ENCODE peak calls at places on chromosomes 5 and 9, in eight cellular contexts. J is A673, P is psoas muscle, E is aorta, X is OCI-LY7, V is left ventricle myocardium inferior, C is hepatocyte, R is mesenchymal stem cell. L is an unnamed sample. For H3K4me1, the result is how much of the 10 kb centered on the place peaks cover.

GRCh38 chr9:41229408-41230401 is 40.6 kb upstream of the ZNG1F start:
- DNase-seq in J (peak), P (no peak), E (peak), X (peak), V (no peak), C (peak), R (peak), L (peak)

GRCh38 chr5:140075371-140075770 is 32.3 kb upstream of the NRG2 start:
- DNase-seq in J (peak), P (no peak), E (no peak), X (peak), V (no peak), C (no peak), R (no peak), L (no peak)

GRCh38 chr9:133535285-133535877 is 877 bp downstream of the ADAMTSL2 start:
- DNase-seq in J (no peak), P (no peak), E (no peak), X (no peak), V (no peak), C (no peak), R (no peak), L (no peak)

GRCh38 chr5:141412853-141413539 is at the start of gene PCDHGA10:
- DNase-seq in J (peak), P (peak), E (no peak), X (peak), V (no peak), C (peak), R (peak), L (peak)

GRCh38 chr9:84573098-84573497 is 96.4 kb upstream of the NTRK2 start:
- DNase-seq in J (no peak), P (no peak), E (no peak), X (no peak), V (no peak), C (peak), R (no peak), L (no peak)

GRCh38 chr5:139167533-139167932 is 30.6 kb downstream of the SIL1 start:
- DNase-seq in J (no peak), P (no peak), E (no peak), X (no peak), V (no peak), C (no peak), R (no peak), L (no peak)

GRCh38 chr5:148970228-148970627 is 92.6 kb downstream of the SH3TC2 start:
- DNase-seq in J (no peak), P (no peak), E (peak), X (no peak), V (no peak), C (no peak), R (no peak), L (no peak)

GRCh38 chr5:172841258-172841657 is 7.2 kb downstream of the ERGIC1 start:
- DNase-seq in J (no peak), P (no peak), E (no peak), X (no peak), V (no peak), C (no peak), R (no peak), L (no peak)

GRCh38 chr5:65647941-65648340 is 23.1 kb downstream of the SHLD3 start:
- DNase-seq in J (no peak), P (no peak), E (no peak), X (no peak), V (no peak), C (no peak), R (no peak), L (no peak)

GRCh38 chr5:102589661-102590060 is 90.9 kb upstream of the SLCO6A1 start:
- DNase-seq in J (no peak), P (no peak), E (no peak), X (no peak), V (no peak), C (no peak), R (no peak), L (no peak)

GRCh38 chr9:93329632-93330286 is 121.7 kb upstream of the FAM120A start:
- DNase-seq in J (no peak), P (no peak), E (no peak), X (no peak), V (no peak), C (no peak), R (no peak), L (peak)

GRCh38 chr9:107949058-107949457 is 459.5 kb upstream of the KLF4 start:
- DNase-seq in J (no peak), P (no peak), E (no peak), X (no peak), V (no peak), C (no peak), R (no peak), L (no peak)

GRCh38 chr5:61277190-61277589 is 54.9 kb upstream of the ZSWIM6 start:
- DNase-seq in J (peak), P (no peak), E (no peak), X (no peak), V (no peak), C (no peak), R (peak), L (no peak)

GRCh38 chr5:317086-317811 is 4.3 kb upstream of the AHRR start:
- DNase-seq in J (peak), P (no peak), E (peak), X (peak), V (no peak), C (peak), R (peak), L (peak)

GRCh38 chr5:160039810-160040470 is 31.0 kb downstream of the TTC1 start:
- DNase-seq in J (no peak), P (no peak), E (no peak), X (no peak), V (no peak), C (peak), R (peak), L (no peak)

GRCh38 chr5:102863764-102864560 is 108.9 kb downstream of the PAM start:
- DNase-seq in J (no peak), P (no peak), E (no peak), X (no peak), V (no peak), C (no peak), R (peak), L (no peak)

GRCh38 chr5:43182421-43182820 is 9.6 kb upstream of the NIM1K start:
- DNase-seq in J (no peak), P (no peak), E (no peak), X (no peak), V (no peak), C (no peak), R (no peak), L (no peak)

GRCh38 chr5:139638736-139639618 is 9.2 kb upstream of the CXXC5 start:
- DNase-seq in J (peak), P (peak), E (no peak), X (peak), V (no peak), C (peak), R (no peak), L (peak)

GRCh38 chr5:178327446-178327845 is 94.8 kb upstream of the PHYKPL start:
- DNase-seq in J (no peak), P (no peak), E (peak), X (no peak), V (no peak), C (no peak), R (no peak), L (no peak)

GRCh38 chr5:130836729-130837660 is 328.1 kb downstream of the HINT1 start:
- DNase-seq in J (peak), P (no peak), E (no peak), X (no peak), V (no peak), C (no peak), R (peak), L (peak)

GRCh38 chr9:121700165-121700830 is 48.9 kb downstream of the DAB2IP start:
- DNase-seq in J (no peak), P (peak), E (peak), X (peak), V (peak), C (peak), R (peak), L (no peak)

GRCh38 chr5:159451197-159452052 is 121.1 kb upstream of the IL12B start:
- DNase-seq in J (no peak), P (no peak), E (peak), X (no peak), V (no peak), C (peak), R (peak), L (no peak)

GRCh38 chr5:132190161-132190817 is 37.4 kb downstream of the P4HA2 start:
- DNase-seq in J (peak), P (no peak), E (no peak), X (peak), V (no peak), C (peak), R (peak), L (peak)

GRCh38 chr5:180970336-180970735 is 18.3 kb upstream of the BTNL3 start:
- DNase-seq in J (no peak), P (no peak), E (no peak), X (no peak), V (no peak), C (no peak), R (no peak), L (no peak)

GRCh38 chr5:179716286-179716685 is 16.3 kb upstream of the MAML1 start:
- DNase-seq in J (no peak), P (no peak), E (no peak), X (no peak), V (no peak), C (no peak), R (no peak), L (no peak)

GRCh38 chr9:92737611-92738299 is 26.9 kb downstream of the BICD2 start:
- DNase-seq in J (no peak), P (no peak), E (no peak), X (no peak), V (no peak), C (no peak), R (no peak), L (no peak)

GRCh38 chr9:79768199-79768598 is 196.4 kb downstream of the TLE4 start:
- DNase-seq in J (no peak), P (no peak), E (no peak), X (no peak), V (no peak), C (no peak), R (peak), L (no peak)

GRCh38 chr9:38063363-38063707 is 5.7 kb downstream of the SHB start:
- DNase-seq in J (no peak), P (no peak), E (no peak), X (no peak), V (no peak), C (no peak), R (peak), L (no peak)

GRCh38 chr9:1005043-1005667 is 28.7 kb downstream of the DMRT3 start:
- DNase-seq in J (peak), P (no peak), E (no peak), X (peak), V (no peak), C (peak), R (peak), L (peak)

GRCh38 chr5:103690676-103691075 is 128.1 kb upstream of the NUDT12 start:
- DNase-seq in J (no peak), P (no peak), E (no peak), X (no peak), V (no peak), C (no peak), R (no peak), L (no peak)

GRCh38 chr9:16899611-16900010 is 29.1 kb upstream of the BNC2 start:
- DNase-seq in J (no peak), P (no peak), E (no peak), X (no peak), V (no peak), C (no peak), R (peak), L (no peak)

GRCh38 chr9:130054820-130055219 is 1.1 kb downstream of the GPR107 start:
- DNase-seq in J (no peak), P (no peak), E (no peak), X (no peak), V (no peak), C (no peak), R (no peak), L (no peak)

GRCh38 chr5:156529902-156530301 is 202.9 kb downstream of the SGCD start:
- DNase-seq in J (no peak), P (no peak), E (no peak), X (no peak), V (no peak), C (no peak), R (peak), L (no peak)

GRCh38 chr9:129139233-129139992 is 28.2 kb downstream of the PTPA start:
- DNase-seq in J (peak), P (peak), E (peak), X (peak), V (peak), C (peak), R (peak), L (peak)

GRCh38 chr5:133406632-133407276 is 205.6 kb downstream of the FSTL4 start:
- DNase-seq in J (no peak), P (no peak), E (no peak), X (no peak), V (no peak), C (no peak), R (no peak), L (no peak)

GRCh38 chr5:133408322-133408721 is 204.0 kb downstream of the FSTL4 start:
- DNase-seq in J (no peak), P (no peak), E (no peak), X (no peak), V (no peak), C (no peak), R (no peak), L (no peak)

GRCh38 chr5:133405275-133406034 is 206.9 kb downstream of the FSTL4 start:
- DNase-seq in J (no peak), P (no peak), E (no peak), X (no peak), V (no peak), C (no peak), R (no peak), L (no peak)

GRCh38 chr5:133406208-133406607 is 206.1 kb downstream of the FSTL4 start:
- DNase-seq in J (no peak), P (no peak), E (no peak), X (no peak), V (no peak), C (no peak), R (no peak), L (no peak)

DNA sequence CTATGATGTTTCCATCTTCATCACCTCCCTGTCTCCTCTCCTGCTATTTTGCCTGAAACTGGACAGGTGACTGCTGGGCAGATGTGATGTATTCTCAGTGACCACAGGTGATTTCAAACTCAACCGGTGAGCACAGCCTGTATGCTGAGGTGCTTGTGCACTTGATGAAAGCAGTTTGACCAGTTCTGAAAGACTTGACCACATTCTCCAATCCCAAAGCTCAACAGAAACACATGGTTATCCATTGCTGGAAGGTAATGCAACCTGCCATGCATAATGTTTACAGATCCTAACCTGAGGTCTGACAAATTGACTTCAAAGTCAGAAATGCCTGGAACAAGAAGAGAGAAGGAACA is 205.1 kb downstream of the FSTL4 start:
- DNase-seq in J (no peak), P (no peak), E (no peak), X (no peak), V (no peak), C (no peak), R (no peak), L (no peak)
- H3K4me1 ChIP-seq in J (under half), P (under half), E (under half), X (under half), V (under half), C (under half), R (under half), L (under half)

GRCh38 chr5:56282241-56282640 is 49.1 kb upstream of the ANKRD55 start:
- DNase-seq in J (no peak), P (no peak), E (no peak), X (no peak), V (no peak), C (no peak), R (peak), L (no peak)

GRCh38 chr5:56281489-56282163 is 48.5 kb upstream of the ANKRD55 start:
- DNase-seq in J (no peak), P (no peak), E (no peak), X (no peak), V (no peak), C (no peak), R (peak), L (no peak)

GRCh38 chr5:56286015-56286992 is 53.2 kb upstream of the ANKRD55 start:
- DNase-seq in J (peak), P (no peak), E (no peak), X (no peak), V (no peak), C (no peak), R (no peak), L (no peak)

GRCh38 chr5:56279979-56280378 is 46.8 kb upstream of the ANKRD55 start:
- DNase-seq in J (peak), P (no peak), E (no peak), X (no peak), V (no peak), C (no peak), R (peak), L (no peak)

GRCh38 chr5:56282951-56283350 is 49.8 kb upstream of the ANKRD55 start:
- DNase-seq in J (no peak), P (no peak), E (no peak), X (no peak), V (no peak), C (no peak), R (no peak), L (no peak)
- H3K4me1 ChIP-seq in J (under half), P (under half), E (under half), X (under half), V (under half), C (under half), R (under half), L (under half)

DNA sequence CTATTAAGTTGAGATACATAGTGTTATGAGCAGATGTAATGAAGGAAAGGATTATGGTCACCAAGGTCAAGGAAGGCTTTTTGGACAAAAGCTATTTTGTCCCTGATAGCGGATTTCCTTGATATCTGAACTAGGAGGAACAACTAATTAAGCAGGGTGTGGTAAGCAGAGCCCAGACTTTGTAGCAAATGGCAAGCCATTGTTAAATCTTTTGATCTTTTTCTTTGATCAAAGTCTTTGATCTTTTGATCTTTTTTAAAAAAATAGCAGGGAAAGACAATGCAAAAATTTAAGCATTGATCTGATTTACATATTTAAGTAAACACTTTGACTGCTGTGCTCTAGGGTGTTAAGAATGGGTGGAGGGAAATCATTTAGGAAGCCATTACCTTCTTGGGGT is 1242.0 kb downstream of the MAT2B start:
- DNase-seq in J (no peak), P (no peak), E (no peak), X (no peak), V (no peak), C (no peak), R (no peak), L (no peak)
- H3K4me1 ChIP-seq in J (under half), P (under half), E (under half), X (under half), V (under half), C (under half), R (under half), L (under half)

DNA sequence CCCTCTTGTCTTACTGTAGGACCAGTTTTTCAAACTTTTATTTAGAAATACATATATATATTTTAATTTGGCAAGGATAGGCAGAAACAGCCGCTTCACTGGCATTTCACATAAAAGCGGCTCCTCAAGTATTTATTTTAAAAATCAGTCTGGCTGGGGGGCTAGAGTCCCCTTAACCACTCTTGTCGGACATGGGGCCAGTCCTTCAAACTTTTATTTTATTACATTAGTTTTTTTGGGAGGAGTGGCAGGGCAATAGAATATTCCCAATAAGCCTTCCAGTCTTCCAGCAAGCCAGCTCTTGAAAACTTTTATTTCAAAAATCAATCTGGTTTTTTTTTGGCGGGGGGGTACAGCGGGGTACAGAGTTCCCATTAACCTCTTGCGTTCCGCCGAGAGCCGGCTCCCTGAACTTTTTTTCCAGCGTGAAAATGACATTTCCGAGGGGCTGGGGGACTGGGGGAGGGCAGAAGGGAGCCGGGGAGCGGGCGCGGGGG is 641 bp upstream of the ZNF618 start:
- DNase-seq in J (no peak), P (no peak), E (no peak), X (no peak), V (no peak), C (no peak), R (no peak), L (no peak)
- H3K4me1 ChIP-seq in J (under half), P (under half), E (under half), X (under half), V (under half), C (under half), R (under half), L (under half)

GRCh38 chr9:37031902-37032301 is 2.2 kb downstream of the PAX5 start:
- DNase-seq in J (no peak), P (no peak), E (no peak), X (peak), V (no peak), C (no peak), R (no peak), L (peak)
- H3K4me1 ChIP-seq in J (under half), P (under half), E (under half), X (half or more), V (half or more), C (under half), R (under half), L (half or more)

L was measured in Karpas-422.